ENCODE peak calls at places on chromosomes 3 and 15, in four cellular contexts. O is HCT116, H is fibroblast of the aortic adventitia, P is GM13977. L is an unnamed sample.

GRCh38 chr3:150515210-150515609 is 31.1 kb downstream of the SERP1 start:
- DNase-seq in O (peak; percentile 8), H (no peak), P (no peak), L (no peak)

GRCh38 chr3:168802761-168803160 is 707.0 kb upstream of the GOLIM4 start:
- DNase-seq in O (no peak), H (no peak), P (no peak), L (no peak)

GRCh38 chr15:31867536-31868442 is 162.5 kb upstream of the CHRNA7 start:
- DNase-seq in O (peak; percentile 46), H (peak; percentile 37), P (peak; percentile 66), L (no peak)

GRCh38 chr15:82935382-82935781 is 17.1 kb downstream of the HOMER2 start:
- DNase-seq in O (no peak), H (no peak), P (no peak), L (no peak)

GRCh38 chr3:177553586-177553985 is 356.3 kb upstream of the TBL1XR1 start:
- DNase-seq in O (no peak), H (no peak), P (no peak), L (no peak)

GRCh38 chr3:190533511-190534282 is 19.8 kb downstream of the IL1RAP start:
- DNase-seq in O (no peak), H (peak; percentile 99), P (no peak), L (no peak)

GRCh38 chr3:178754852-178755510 is 218.7 kb downstream of the KCNMB2 start:
- DNase-seq in O (no peak), H (no peak), P (no peak), L (no peak)

GRCh38 chr3:126501736-126502135 is 15.8 kb downstream of the UROC1 start:
- DNase-seq in O (no peak), H (no peak), P (no peak), L (no peak)

GRCh38 chr3:157859541-157859940 is 246.7 kb downstream of the SHOX2 start:
- DNase-seq in O (no peak), H (peak; percentile 20), P (no peak), L (no peak)

GRCh38 chr15:76310470-76311070 is 699 bp downstream of the ETFA start:
- DNase-seq in O (no peak), H (peak; percentile 27), P (peak; percentile 21), L (no peak)

GRCh38 chr3:55877703-55878102 is 390.6 kb upstream of the WNT5A start:
- DNase-seq in O (no peak), H (no peak), P (no peak), L (no peak)
- TF ChIP-seq CTCF in O (no peak), H (no peak), P (peak; percentile 5), L (no peak)

DNA sequence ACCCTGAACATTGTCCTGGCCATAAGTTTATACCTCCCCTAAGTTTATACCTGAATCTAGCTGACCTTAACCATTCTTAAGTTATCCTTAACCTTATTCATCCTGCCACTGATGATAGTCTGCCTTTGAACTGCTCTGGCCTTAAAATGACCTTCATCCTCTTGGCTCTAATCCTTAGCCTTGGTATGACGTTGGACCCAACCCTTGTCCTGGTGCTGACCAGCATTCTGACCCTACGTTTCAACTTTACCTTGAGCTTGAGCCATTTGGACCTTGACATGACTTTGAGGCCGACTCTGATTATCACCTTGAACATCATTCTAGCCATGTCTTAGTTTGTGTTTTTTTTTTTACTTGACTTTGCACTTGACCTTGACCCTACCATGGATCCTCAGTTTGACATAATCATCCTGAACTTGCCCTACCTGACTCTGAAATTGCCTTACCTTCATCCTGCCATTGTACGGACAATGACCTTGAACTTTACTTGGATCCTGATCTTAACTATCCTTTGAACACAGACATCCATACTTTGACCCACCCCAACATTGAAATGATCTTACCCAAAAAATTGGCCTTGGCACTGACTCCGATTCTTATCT is 61.1 kb upstream of the ACAD9 start:
- DNase-seq in O (no peak), H (no peak), P (no peak), L (no peak)
- TF ChIP-seq CTCF in O (no peak), H (no peak), P (no peak), L (no peak)

DNA sequence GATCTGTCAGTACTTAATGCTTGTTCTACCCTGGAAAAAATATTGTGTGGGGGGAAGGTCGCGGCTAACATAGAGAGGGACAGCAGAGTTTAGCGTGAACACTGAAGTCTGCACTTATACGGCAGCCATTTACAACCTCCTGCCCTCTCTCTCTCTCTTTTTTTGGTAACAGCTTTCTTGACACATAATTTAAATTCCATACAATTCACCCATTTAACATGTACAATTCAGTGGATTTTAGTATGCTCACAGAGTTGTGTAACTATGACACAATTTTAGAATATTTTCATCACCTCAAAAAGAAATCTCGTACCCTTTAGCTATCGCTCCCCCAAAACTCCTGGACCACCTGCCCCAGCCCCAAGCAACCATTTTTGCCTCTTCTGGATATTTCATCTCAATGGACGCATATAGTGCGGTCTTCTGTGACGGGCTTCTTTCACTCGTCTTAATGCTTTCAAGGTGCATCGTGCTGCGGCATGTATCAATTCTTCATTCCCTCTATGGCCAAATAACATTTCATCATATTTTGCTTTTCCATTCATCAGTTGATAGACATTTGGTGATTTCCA is 141.8 kb downstream of the XXYLT1 start:
- DNase-seq in O (no peak), H (no peak), P (no peak), L (no peak)
- TF ChIP-seq CTCF in O (no peak), H (no peak), P (no peak), L (no peak)

GRCh38 chr3:192514081-192514753 is 213.1 kb downstream of the FGF12 start:
- DNase-seq in O (no peak), H (peak; percentile 15), P (peak; percentile 44), L (no peak)
- TF ChIP-seq CTCF in O (no peak), H (no peak), P (no peak), L (no peak)

GRCh38 chr3:55036883-55037577 is 109.2 kb upstream of the LRTM1 start:
- DNase-seq in O (no peak), H (no peak), P (no peak), L (no peak)

GRCh38 chr3:55042591-55042990 is 114.7 kb upstream of the LRTM1 start:
- DNase-seq in O (no peak), H (peak; percentile 53), P (no peak), L (no peak)
- TF ChIP-seq CTCF in O (no peak), H (peak; percentile 44), P (no peak), L (peak; percentile 40)

GRCh38 chr3:61863579-61863978 is 302.2 kb downstream of the PTPRG start:
- DNase-seq in O (no peak), H (no peak), P (no peak), L (no peak)

GRCh38 chr3:61866143-61866542 is 304.8 kb downstream of the PTPRG start:
- DNase-seq in O (no peak), H (no peak), P (no peak), L (no peak)

GRCh38 chr3:61865466-61865865 is 304.1 kb downstream of the PTPRG start:
- DNase-seq in O (no peak), H (no peak), P (no peak), L (no peak)

GRCh38 chr3:61866961-61867461 is 305.6 kb downstream of the PTPRG start:
- DNase-seq in O (no peak), H (no peak), P (no peak), L (no peak)

DNA sequence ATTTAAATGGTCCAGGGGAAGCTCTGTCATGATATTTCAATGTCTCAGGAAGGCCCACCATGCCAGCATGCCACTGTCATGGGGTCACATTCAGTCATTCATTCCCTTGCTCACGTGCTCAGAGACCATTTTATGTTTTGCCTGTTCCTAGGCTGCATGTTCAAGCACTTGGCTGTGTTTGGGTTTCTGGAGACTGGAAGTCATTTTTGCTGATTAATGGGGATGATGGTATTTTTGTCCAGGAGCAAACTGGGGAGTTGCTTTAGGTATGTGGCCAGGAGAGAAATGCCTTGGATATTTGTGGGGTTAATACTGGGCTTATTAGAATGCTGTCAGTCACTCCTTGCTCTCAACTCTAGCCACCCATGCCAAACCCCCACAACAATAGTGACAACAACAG is 303.5 kb downstream of the PTPRG start:
- DNase-seq in O (no peak), H (no peak), P (no peak), L (no peak)
- TF ChIP-seq CTCF in O (no peak), H (no peak), P (no peak), L (no peak)